ENCODE peak calls at places on chromosomes 4 and X, in five cellular contexts. K, Y, D, R and X are unnamed samples.

GRCh38 chr4:108213723-108214122 is 45.0 kb upstream of the LEF1 start:
- DNase-seq in K (no peak), Y (no peak), D (no peak), R (no peak), X (no peak)

GRCh38 chrX:150361777-150362351 is 1.3 kb upstream of the MAMLD1 start:
- DNase-seq in K (peak), Y (peak), D (peak), R (peak), X (no peak)

GRCh38 chr4:164771088-164771487 is 17.2 kb downstream of the SMIM31 start:
- DNase-seq in K (no peak), Y (no peak), D (no peak), R (no peak), X (no peak)

GRCh38 chr4:127781303-127782024 is 658 bp upstream of the HSPA4L start:
- DNase-seq in K (no peak), Y (no peak), D (peak), R (peak), X (no peak)

GRCh38 chrX:85379174-85379907 is at the start of gene POF1B:
- DNase-seq in K (no peak), Y (peak), D (no peak), R (no peak), X (peak)

GRCh38 chrX:119009071-119009470 is 34.7 kb downstream of the LONRF3 start:
- DNase-seq in K (no peak), Y (no peak), D (no peak), R (no peak), X (no peak)

GRCh38 chr4:88843067-88843723 is 145.6 kb upstream of the NAP1L5 start:
- DNase-seq in K (no peak), Y (no peak), D (no peak), R (no peak), X (no peak)

GRCh38 chrX:66731398-66731797 is 92.5 kb upstream of the EDA2R start:
- DNase-seq in K (no peak), Y (peak), D (no peak), R (peak), X (peak)

GRCh38 chr4:1012031-1012739 is 759 bp downstream of the FGFRL1 start:
- DNase-seq in K (peak), Y (peak), D (no peak), R (peak), X (no peak)

GRCh38 chrX:12378706-12379105 is 240.4 kb downstream of the FRMPD4 start:
- DNase-seq in K (no peak), Y (no peak), D (no peak), R (no peak), X (no peak)

GRCh38 chr4:74098628-74098995 is 383 bp downstream of the CXCL2 start:
- DNase-seq in K (no peak), Y (no peak), D (no peak), R (peak), X (no peak)

GRCh38 chrX:130594453-130594916 is 192.7 kb downstream of the RBMX2 start:
- DNase-seq in K (no peak), Y (no peak), D (peak), R (no peak), X (no peak)

GRCh38 chrX:2374086-2374485 is 126.7 kb downstream of the DHRSX start:
- DNase-seq in K (no peak), Y (no peak), D (no peak), R (no peak), X (no peak)

GRCh38 chr4:54940996-54941395 is 184.4 kb downstream of the KDR start:
- DNase-seq in K (no peak), Y (no peak), D (no peak), R (no peak), X (no peak)

GRCh38 chr4:28449080-28449479 is 1588.4 kb downstream of the STIM2 start:
- DNase-seq in K (no peak), Y (no peak), D (no peak), R (no peak), X (no peak)

GRCh38 chr4:80201326-80202151 is 4.2 kb downstream of the PRDM8 start:
- DNase-seq in K (no peak), Y (peak), D (no peak), R (peak), X (no peak)